ENCODE peak calls at places on chromosomes 3 and 15, in ten cellular contexts. W, S, C, O, Q, B, D, F, H and L are unnamed samples.

GRCh38 chr3:100456745-100457144 is 35.7 kb upstream of the TMEM45A start:
- DNase-seq in W (no peak), S (no peak), C (no peak), O (no peak), Q (no peak), B (no peak), D (no peak), F (no peak), H (no peak), L (no peak)

GRCh38 chr3:12793701-12794100 is 2.8 kb upstream of the CAND2 start:
- DNase-seq in W (no peak), S (no peak), C (no peak), O (no peak), Q (no peak), B (no peak), D (no peak), F (no peak), H (no peak), L (no peak)

GRCh38 chr15:58520464-58520863 is 88.7 kb downstream of the LIPC start:
- DNase-seq in W (no peak), S (no peak), C (no peak), O (no peak), Q (no peak), B (no peak), D (no peak), F (no peak), H (no peak), L (no peak)

GRCh38 chr15:100284701-100285100 is 57.1 kb downstream of the ADAMTS17 start:
- DNase-seq in W (peak; percentile 88), S (no peak), C (no peak), O (no peak), Q (no peak), B (no peak), D (no peak), F (peak; percentile 93), H (no peak), L (no peak)

GRCh38 chr3:111715911-111716523 is 120.9 kb upstream of the ZBED2 start:
- DNase-seq in W (peak; percentile 58), S (peak; percentile 48), C (peak; percentile 52), O (no peak), Q (peak; percentile 3), B (peak; percentile 15), D (no peak), F (no peak), H (no peak), L (no peak)

GRCh38 chr3:124288996-124289395 is 297.1 kb upstream of the ROPN1 start:
- DNase-seq in W (no peak), S (no peak), C (no peak), O (no peak), Q (no peak), B (no peak), D (no peak), F (no peak), H (no peak), L (no peak)

GRCh38 chr3:152772622-152773021 is 62.3 kb upstream of the P2RY1 start:
- DNase-seq in W (no peak), S (no peak), C (no peak), O (no peak), Q (no peak), B (no peak), D (no peak), F (no peak), H (no peak), L (no peak)

GRCh38 chr15:69526086-69526485 is 73.5 kb downstream of the RPLP1 start:
- DNase-seq in W (peak; percentile 54), S (peak; percentile 47), C (no peak), O (no peak), Q (no peak), B (no peak), D (no peak), F (peak; percentile 60), H (no peak), L (no peak)

GRCh38 chr15:29034151-29034550 is 148.4 kb downstream of the APBA2 start:
- DNase-seq in W (no peak), S (peak; percentile 16), C (no peak), O (no peak), Q (no peak), B (no peak), D (no peak), F (no peak), H (no peak), L (no peak)

GRCh38 chr3:38586546-38587520 is 62.7 kb downstream of the SCN5A start:
- DNase-seq in W (no peak), S (no peak), C (no peak), O (peak; percentile 6), Q (no peak), B (no peak), D (no peak), F (peak; percentile 26), H (no peak), L (no peak)

GRCh38 chr3:7744850-7745249 is 756.8 kb upstream of the LMCD1 start:
- DNase-seq in W (no peak), S (no peak), C (no peak), O (no peak), Q (no peak), B (no peak), D (no peak), F (no peak), H (no peak), L (no peak)

GRCh38 chr3:45730409-45731154 is 41.4 kb downstream of the SACM1L start:
- DNase-seq in W (no peak), S (no peak), C (no peak), O (no peak), Q (no peak), B (no peak), D (no peak), F (no peak), H (no peak), L (no peak)

GRCh38 chr3:122353901-122354401 is 28.9 kb downstream of the CSTA start:
- DNase-seq in W (no peak), S (no peak), C (no peak), O (no peak), Q (no peak), B (no peak), D (no peak), F (no peak), H (no peak), L (no peak)

GRCh38 chr3:62237296-62237948 is 135.9 kb downstream of the FEZF2 start:
- DNase-seq in W (no peak), S (no peak), C (no peak), O (no peak), Q (no peak), B (no peak), D (no peak), F (no peak), H (no peak), L (no peak)

GRCh38 chr15:42772901-42773300 is 36.0 kb upstream of the CDAN1 start:
- DNase-seq in W (no peak), S (no peak), C (no peak), O (no peak), Q (no peak), B (no peak), D (no peak), F (no peak), H (no peak), L (no peak)

GRCh38 chr15:56631765-56632164 is 101.5 kb downstream of the ZNF280D start:
- DNase-seq in W (no peak), S (no peak), C (no peak), O (no peak), Q (no peak), B (no peak), D (no peak), F (no peak), H (no peak), L (no peak)

GRCh38 chr3:72378287-72378686 is 470.0 kb downstream of the SHQ1 start:
- DNase-seq in W (no peak), S (no peak), C (no peak), O (no peak), Q (no peak), B (no peak), D (no peak), F (no peak), H (no peak), L (no peak)

GRCh38 chr15:64337761-64338160 is 18.2 kb downstream of the CSNK1G1 start:
- DNase-seq in W (no peak), S (no peak), C (no peak), O (no peak), Q (no peak), B (no peak), D (no peak), F (no peak), H (no peak), L (no peak)